ENCODE peak calls at places on chromosomes 4 and X, in ten cellular contexts. U, I, W, K, N, L, B, H, P and Y are unnamed samples.

GRCh38 chr4:77931452-77932135 is 69.0 kb downstream of the MRPL1 start:
- DNase-seq in P (no peak), B (no peak), W (no peak), U (no peak), L (peak), H (no peak), N (no peak), K (no peak), I (no peak), Y (no peak)

GRCh38 chrX:112270991-112271390 is 188.4 kb upstream of the TRPC5 start:
- DNase-seq in W (no peak), L (no peak), B (no peak), H (no peak), P (no peak), I (no peak), U (no peak), N (no peak), K (no peak), Y (no peak)

GRCh38 chr4:147640331-147640730 is 23.1 kb downstream of the TMEM184C start:
- DNase-seq in I (no peak), L (no peak), N (no peak), P (no peak), U (no peak), H (no peak), W (no peak), B (no peak), K (no peak), Y (no peak)

GRCh38 chr4:140858897-140859296 is 102.7 kb upstream of the TBC1D9 start:
- DNase-seq in B (no peak), I (no peak), U (no peak), W (no peak), N (no peak), L (no peak), H (no peak), K (no peak), P (no peak), Y (no peak)

GRCh38 chrX:48794993-48795501 is 6.8 kb upstream of the HDAC6 start:
- DNase-seq in I (no peak), H (peak), K (no peak), P (no peak), B (peak), U (no peak), W (no peak), N (no peak), L (no peak), Y (no peak)

GRCh38 chr4:24070117-24070516 is 180.3 kb upstream of the PPARGC1A start:
- DNase-seq in B (no peak), L (no peak), W (no peak), I (no peak), U (peak), P (no peak), K (peak), H (no peak), N (no peak), Y (no peak)

GRCh38 chrX:23436875-23437274 is 102.2 kb downstream of the PTCHD1 start:
- DNase-seq in I (no peak), K (no peak), B (no peak), W (no peak), U (no peak), N (peak), P (peak), H (no peak), L (no peak), Y (no peak)

GRCh38 chr4:113682730-113683129 is 78.8 kb downstream of the CAMK2D start:
- DNase-seq in P (no peak), U (no peak), I (no peak), K (no peak), B (no peak), L (no peak), H (no peak), N (no peak), W (no peak), Y (no peak)

GRCh38 chr4:5753766-5754528 is 42.9 kb downstream of the EVC start:
- DNase-seq in U (no peak), K (peak), I (no peak), W (no peak), N (peak), H (peak), P (no peak), L (peak), B (no peak), Y (no peak)

GRCh38 chr4:20283039-20283438 is 31.3 kb downstream of the SLIT2 start:
- DNase-seq in L (no peak), K (no peak), H (no peak), P (peak), B (no peak), N (peak), U (no peak), I (no peak), W (no peak), Y (no peak)

GRCh38 chrX:10979956-10980355 is 131.2 kb upstream of the HCCS start:
- DNase-seq in K (no peak), P (no peak), U (no peak), L (no peak), H (no peak), N (no peak), W (no peak), I (no peak), B (no peak), Y (no peak)

GRCh38 chr4:67103001-67103737 is 442.1 kb downstream of the CENPC start:
- DNase-seq in I (no peak), H (no peak), K (no peak), W (no peak), N (no peak), P (no peak), U (no peak), B (no peak), L (no peak), Y (no peak)

GRCh38 chr4:128225148-128225547 is 62.5 kb downstream of the PGRMC2 start:
- DNase-seq in I (no peak), K (no peak), B (no peak), U (no peak), W (no peak), N (no peak), H (no peak), L (no peak), P (no peak), Y (no peak)

GRCh38 chrX:123424546-123424945 is 240.5 kb downstream of the GRIA3 start:
- DNase-seq in B (no peak), U (no peak), K (peak), I (no peak), W (no peak), N (no peak), P (no peak), L (no peak), H (no peak), Y (no peak)

GRCh38 chr4:189940178-189941004 is at the start of gene FRG1:
- DNase-seq in W (peak), H (peak), L (peak), I (peak), B (peak), P (peak), U (peak), N (peak), K (peak), Y (peak)

GRCh38 chr4:95549246-95550138 is 719 bp upstream of the UNC5C start:
- DNase-seq in L (peak), K (no peak), H (no peak), U (no peak), B (peak), N (peak), W (peak), I (peak), P (peak), Y (peak)

GRCh38 chr4:13539721-13540445 is 4.4 kb downstream of the NKX3-2 start:
- DNase-seq in H (no peak), K (no peak), B (no peak), I (no peak), W (no peak), N (peak), U (no peak), P (peak), L (no peak), Y (no peak)

GRCh38 chr4:18020145-18020670 is 1.3 kb downstream of the LCORL start:
- DNase-seq in I (peak), W (no peak), P (peak), L (peak), K (no peak), B (peak), U (no peak), H (peak), N (no peak), Y (no peak)

GRCh38 chr4:93828332-93828829 is at the start of gene ATOH1:
- DNase-seq in B (no peak), K (no peak), I (no peak), P (peak), L (no peak), N (no peak), H (no peak), W (no peak), U (no peak), Y (no peak)

GRCh38 chr4:111187108-111187507 is 564.2 kb upstream of the PITX2 start:
- DNase-seq in K (no peak), B (no peak), N (no peak), W (no peak), P (no peak), I (no peak), U (no peak), H (no peak), L (no peak), Y (no peak)

GRCh38 chr4:8262637-8263322 is 6.8 kb upstream of the HTRA3 start:
- DNase-seq in U (no peak), W (no peak), H (no peak), K (no peak), I (no peak), L (no peak), P (no peak), B (no peak), N (no peak), Y (no peak)

GRCh38 chr4:8266088-8266487 is 3.5 kb upstream of the HTRA3 start:
- DNase-seq in L (no peak), B (no peak), H (no peak), I (no peak), P (no peak), W (no peak), U (no peak), K (no peak), N (no peak), Y (no peak)

GRCh38 chr4:8265171-8265929 is 4.2 kb upstream of the HTRA3 start:
- DNase-seq in U (no peak), K (no peak), W (no peak), P (no peak), B (no peak), I (no peak), H (no peak), N (no peak), L (no peak), Y (no peak)

GRCh38 chr4:8263397-8263796 is 6.2 kb upstream of the HTRA3 start:
- DNase-seq in I (no peak), L (no peak), H (no peak), K (no peak), B (no peak), N (no peak), W (no peak), P (no peak), U (no peak), Y (no peak)

GRCh38 chr4:8264106-8264505 is 5.4 kb upstream of the HTRA3 start:
- DNase-seq in I (no peak), B (no peak), P (no peak), N (no peak), U (no peak), H (no peak), K (no peak), W (no peak), L (no peak), Y (no peak)
- TF ChIP-seq POLR2AphosphoS5 in I (no peak), B (no peak), P (no peak), N (no peak), U (no peak), H (no peak), K (no peak), W (no peak), L (no peak), Y (no peak)

GRCh38 chr4:53653484-53654053 is 62.3 kb upstream of the LNX1 start:
- DNase-seq in H (no peak), W (no peak), P (no peak), L (peak), U (no peak), B (peak), I (peak), K (no peak), N (no peak), Y (no peak)

GRCh38 chr4:53659112-53659511 is 67.8 kb upstream of the LNX1 start:
- DNase-seq in N (no peak), L (no peak), P (no peak), H (no peak), K (no peak), I (no peak), U (no peak), W (no peak), B (no peak), Y (no peak)

GRCh38 chr4:53658029-53658428 is 66.7 kb upstream of the LNX1 start:
- DNase-seq in K (no peak), L (no peak), I (no peak), N (no peak), U (no peak), B (no peak), P (no peak), W (no peak), H (no peak), Y (no peak)

GRCh38 chr4:53654300-53654758 is 63.0 kb upstream of the LNX1 start:
- DNase-seq in L (no peak), H (no peak), B (no peak), P (no peak), N (no peak), U (no peak), K (no peak), I (peak), W (no peak), Y (no peak)

DNA sequence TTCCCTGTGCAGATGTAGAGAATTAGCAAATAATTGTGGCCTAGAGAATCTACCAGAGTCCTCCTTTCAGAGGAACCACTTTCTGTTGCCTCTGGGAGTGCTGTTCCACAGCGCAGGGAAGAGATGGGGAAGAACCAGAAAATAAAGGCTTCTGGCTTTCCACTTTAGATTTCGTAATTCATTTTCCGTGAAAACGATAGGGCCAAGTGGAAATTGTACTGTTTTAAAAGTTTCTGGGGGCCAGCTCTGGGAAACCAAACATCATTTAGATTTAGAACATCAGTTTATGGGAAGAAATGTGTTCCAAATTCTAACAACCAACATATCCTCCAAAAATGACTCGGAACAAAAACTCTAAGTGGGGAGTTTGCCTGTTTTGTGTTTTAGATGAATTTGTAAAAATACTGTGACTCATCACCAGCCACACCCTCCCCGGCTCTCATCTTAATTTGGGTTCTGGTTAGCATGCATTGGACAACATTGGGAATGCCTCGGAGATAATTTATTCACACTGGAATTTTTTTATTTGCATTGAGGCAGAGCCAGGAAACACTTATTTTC is 65.2 kb upstream of the LNX1 start:
- DNase-seq in I (no peak), N (no peak), L (no peak), W (no peak), H (no peak), U (no peak), B (no peak), P (no peak), K (no peak), Y (no peak)
- TF ChIP-seq POLR2AphosphoS5 in I (no peak), N (no peak), L (no peak), W (no peak), H (no peak), U (no peak), B (no peak), P (no peak), K (no peak), Y (no peak)

GRCh38 chrX:50204364-50204899 is at the start of gene CCNB3:
- DNase-seq in U (peak), W (peak), H (peak), L (peak), P (peak), N (peak), B (peak), I (peak), K (peak), Y (peak)
- TF ChIP-seq POLR2AphosphoS5 in U (no peak), W (no peak), H (no peak), L (peak), P (no peak), N (no peak), B (no peak), I (no peak), K (no peak), Y (peak)

GRCh38 chrX:132467029-132467428 is 21.8 kb downstream of the MBNL3 start:
- DNase-seq in N (no peak), K (no peak), W (no peak), B (no peak), P (no peak), I (no peak), L (no peak), H (no peak), U (no peak), Y (no peak)
- TF ChIP-seq POLR2AphosphoS5 in N (no peak), K (no peak), W (no peak), B (no peak), P (no peak), I (no peak), L (no peak), H (no peak), U (no peak), Y (no peak)

DNA sequence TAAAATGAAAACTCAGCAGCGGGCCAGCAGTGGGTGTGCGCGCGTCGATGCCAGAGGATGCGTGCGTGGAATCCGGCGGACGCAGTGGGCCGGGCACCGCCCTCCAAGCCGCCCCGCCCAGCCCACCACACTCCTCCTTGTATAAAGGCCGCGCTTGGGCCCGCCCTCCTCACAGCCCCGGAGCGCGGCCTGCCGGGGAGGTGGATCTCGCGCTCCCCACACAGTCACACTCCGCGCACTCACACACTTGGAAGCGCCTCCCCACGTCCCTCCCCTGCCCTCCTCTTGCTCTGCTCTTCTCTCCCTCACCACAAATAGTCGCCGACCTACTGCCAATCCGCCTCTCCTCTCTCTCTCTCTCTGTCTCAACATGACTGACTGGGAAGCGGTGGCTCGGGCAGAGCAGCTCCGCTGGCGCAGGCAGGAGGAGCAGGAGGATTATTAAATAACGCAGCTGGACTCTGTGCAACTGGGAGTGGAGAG is at the start of gene CCSER1:
- DNase-seq in B (peak), U (no peak), H (no peak), W (peak), I (peak), P (peak), L (peak), K (no peak), N (peak), Y (peak)
- TF ChIP-seq POLR2AphosphoS5 in B (peak), U (no peak), H (no peak), W (peak), I (peak), P (peak), L (peak), K (no peak), N (peak), Y (peak)

GRCh38 chr4:185554243-185555126 is 19.2 kb upstream of the PDLIM3 start:
- DNase-seq in I (no peak), W (no peak), B (no peak), N (no peak), L (no peak), H (no peak), U (no peak), K (no peak), P (no peak), Y (no peak)
- TF ChIP-seq POLR2AphosphoS5 in I (no peak), W (no peak), B (no peak), N (no peak), L (no peak), H (no peak), U (no peak), K (no peak), P (no peak), Y (peak)

DNA sequence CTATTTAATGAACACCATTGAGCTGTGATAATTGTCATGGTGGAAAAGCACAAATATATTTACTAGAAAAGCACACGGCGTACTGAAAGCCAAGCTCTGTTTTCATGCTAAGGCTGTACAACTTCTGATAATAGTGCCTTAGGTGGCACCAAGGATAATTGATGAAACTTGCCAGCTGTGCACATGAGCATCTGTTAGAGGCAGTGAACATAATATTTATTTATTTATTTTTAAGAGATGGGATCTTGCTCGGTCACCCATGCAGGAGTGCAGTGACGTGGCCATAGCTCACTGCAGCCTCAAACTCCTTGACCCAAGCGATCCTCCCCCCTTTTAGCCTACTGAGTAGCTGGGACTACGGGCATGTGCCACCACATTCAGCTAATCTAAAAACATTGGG is 158.0 kb downstream of the CEP135 start:
- DNase-seq in I (no peak), L (no peak), H (no peak), U (no peak), B (no peak), N (no peak), K (no peak), W (no peak), P (no peak), Y (no peak)
- TF ChIP-seq POLR2AphosphoS5 in I (no peak), L (no peak), H (no peak), U (no peak), B (no peak), N (no peak), K (no peak), W (no peak), P (no peak), Y (no peak)

GRCh38 chrX:136529795-136530194 is 2.2 kb upstream of the VGLL1 start:
- DNase-seq in P (peak), K (no peak), B (no peak), I (no peak), N (no peak), U (no peak), W (no peak), L (no peak), H (peak), Y (no peak)

GRCh38 chrX:136523770-136524169 is 8.2 kb upstream of the VGLL1 start:
- DNase-seq in N (no peak), U (no peak), L (no peak), B (no peak), W (no peak), K (no peak), P (no peak), H (no peak), I (no peak), Y (no peak)

GRCh38 chrX:136531951-136532350 is at the start of gene VGLL1:
- DNase-seq in H (no peak), U (no peak), W (no peak), P (no peak), N (no peak), L (no peak), K (no peak), B (no peak), I (no peak), Y (no peak)

GRCh38 chrX:136528645-136529315 is 3.2 kb upstream of the VGLL1 start:
- DNase-seq in H (peak), P (peak), L (no peak), K (no peak), W (no peak), B (no peak), I (no peak), N (peak), U (no peak), Y (no peak)

DNA sequence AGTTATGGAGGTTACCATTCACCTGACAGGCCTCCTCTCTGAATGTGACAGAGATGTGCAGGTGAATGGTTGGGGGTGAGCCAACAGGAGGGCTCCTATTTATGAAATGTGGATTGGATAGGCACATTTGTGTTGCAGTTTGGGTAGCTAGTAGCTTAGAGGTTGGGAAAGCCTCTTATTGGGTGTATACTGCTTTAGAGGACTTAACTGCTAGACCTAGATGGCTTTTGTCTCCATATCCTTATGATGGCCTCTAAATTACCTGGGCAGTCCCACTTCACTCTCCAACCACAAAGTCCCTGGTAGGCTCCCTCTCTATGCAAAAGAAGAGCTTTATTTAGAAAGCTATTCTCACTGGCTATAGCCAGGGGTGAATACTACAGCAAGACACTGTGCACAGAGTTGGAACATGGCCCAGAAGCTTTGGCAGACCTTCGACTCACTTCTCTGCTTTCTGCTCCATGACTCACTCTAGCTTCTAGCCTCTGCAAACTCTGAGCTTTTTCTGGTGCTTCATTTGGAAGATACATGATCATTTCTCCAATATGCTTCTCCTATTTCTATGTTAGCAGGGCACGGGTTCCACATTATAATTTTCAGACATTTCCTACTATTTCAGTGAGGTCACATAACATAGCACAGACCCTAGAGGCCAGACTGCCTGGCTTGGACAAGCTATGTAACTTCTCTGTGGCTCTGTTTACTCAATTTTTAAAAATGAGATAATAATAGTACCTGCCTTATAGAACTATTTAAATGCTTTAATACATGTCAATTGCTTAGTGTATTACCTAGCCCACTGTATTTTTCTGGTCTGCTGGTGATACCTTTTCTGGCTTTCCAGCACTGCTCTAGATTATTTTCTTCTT is 6.0 kb upstream of the VGLL1 start:
- DNase-seq in B (peak), H (peak), L (peak), N (no peak), K (peak), W (no peak), P (no peak), U (no peak), I (peak), Y (no peak)
- TF ChIP-seq POLR2AphosphoS5 in B (no peak), H (no peak), L (no peak), N (no peak), K (no peak), W (no peak), P (no peak), U (no peak), I (no peak), Y (no peak)